ENCODE peak calls at places on chromosomes 16 and 17, in four cellular contexts. One of them, this sample, is unnamed.

GRCh38 chr17:44318077-44318892 is 6.3 kb downstream of the SLC25A39 start:
- DNase-seq in activated T-helper 1 cell treated with Interleukin-2 at 50 U/mL for 16 hours: no peak
- DNase-seq in stimulated activated CD4-positive, alpha-beta T cell treated with anti-CD3 and anti-CD28 coated beads, TNF-alpha, amount 100 ng/mL, for 48 hours: no peak
- DNase-seq in naive thymus-derived CD8-positive, alpha-beta T cell: no peak
- DNase-seq in this sample: no peak

GRCh38 chr17:74527081-74527480 is 4.2 kb downstream of the CD300LB start:
- DNase-seq in activated T-helper 1 cell treated with Interleukin-2 at 50 U/mL for 16 hours: no peak
- DNase-seq in stimulated activated CD4-positive, alpha-beta T cell treated with anti-CD3 and anti-CD28 coated beads, TNF-alpha, amount 100 ng/mL, for 48 hours: no peak
- DNase-seq in naive thymus-derived CD8-positive, alpha-beta T cell: no peak
- DNase-seq in this sample: no peak

GRCh38 chr17:59752446-59752845 is 45.0 kb downstream of the VMP1 start:
- DNase-seq in activated T-helper 1 cell treated with Interleukin-2 at 50 U/mL for 16 hours: no peak
- DNase-seq in stimulated activated CD4-positive, alpha-beta T cell treated with anti-CD3 and anti-CD28 coated beads, TNF-alpha, amount 100 ng/mL, for 48 hours: no peak
- DNase-seq in naive thymus-derived CD8-positive, alpha-beta T cell: no peak
- DNase-seq in this sample: no peak

GRCh38 chr16:11964761-11965539 is at the start of gene TNFRSF17:
- DNase-seq in activated T-helper 1 cell treated with Interleukin-2 at 50 U/mL for 16 hours: no peak
- DNase-seq in stimulated activated CD4-positive, alpha-beta T cell treated with anti-CD3 and anti-CD28 coated beads, TNF-alpha, amount 100 ng/mL, for 48 hours: no peak
- DNase-seq in naive thymus-derived CD8-positive, alpha-beta T cell: no peak
- DNase-seq in this sample: no peak

GRCh38 chr17:8900207-8900606 is 32.7 kb upstream of the PIK3R6 start:
- DNase-seq in activated T-helper 1 cell treated with Interleukin-2 at 50 U/mL for 16 hours: no peak
- DNase-seq in stimulated activated CD4-positive, alpha-beta T cell treated with anti-CD3 and anti-CD28 coated beads, TNF-alpha, amount 100 ng/mL, for 48 hours: no peak
- DNase-seq in naive thymus-derived CD8-positive, alpha-beta T cell: no peak
- DNase-seq in this sample: no peak

GRCh38 chr16:31216552-31217530 is at the start of gene PYDC1:
- DNase-seq in activated T-helper 1 cell treated with Interleukin-2 at 50 U/mL for 16 hours: no peak
- DNase-seq in stimulated activated CD4-positive, alpha-beta T cell treated with anti-CD3 and anti-CD28 coated beads, TNF-alpha, amount 100 ng/mL, for 48 hours: no peak
- DNase-seq in naive thymus-derived CD8-positive, alpha-beta T cell: no peak
- DNase-seq in this sample: no peak

GRCh38 chr16:58638148-58639036 is 8.8 kb upstream of the CNOT1 start:
- DNase-seq in activated T-helper 1 cell treated with Interleukin-2 at 50 U/mL for 16 hours: no peak
- DNase-seq in stimulated activated CD4-positive, alpha-beta T cell treated with anti-CD3 and anti-CD28 coated beads, TNF-alpha, amount 100 ng/mL, for 48 hours: no peak
- DNase-seq in naive thymus-derived CD8-positive, alpha-beta T cell: no peak
- DNase-seq in this sample: peak

GRCh38 chr17:52027620-52028019 is 130.9 kb downstream of the CA10 start:
- DNase-seq in activated T-helper 1 cell treated with Interleukin-2 at 50 U/mL for 16 hours: no peak
- DNase-seq in stimulated activated CD4-positive, alpha-beta T cell treated with anti-CD3 and anti-CD28 coated beads, TNF-alpha, amount 100 ng/mL, for 48 hours: no peak
- DNase-seq in naive thymus-derived CD8-positive, alpha-beta T cell: no peak
- DNase-seq in this sample: no peak

GRCh38 chr16:22035094-22035675 is 27.3 kb downstream of the MOSMO start:
- DNase-seq in activated T-helper 1 cell treated with Interleukin-2 at 50 U/mL for 16 hours: no peak
- DNase-seq in stimulated activated CD4-positive, alpha-beta T cell treated with anti-CD3 and anti-CD28 coated beads, TNF-alpha, amount 100 ng/mL, for 48 hours: no peak
- DNase-seq in naive thymus-derived CD8-positive, alpha-beta T cell: no peak
- DNase-seq in this sample: no peak

GRCh38 chr16:57801098-57801855 is 1.0 kb downstream of the KIFC3 start:
- DNase-seq in activated T-helper 1 cell treated with Interleukin-2 at 50 U/mL for 16 hours: no peak
- DNase-seq in stimulated activated CD4-positive, alpha-beta T cell treated with anti-CD3 and anti-CD28 coated beads, TNF-alpha, amount 100 ng/mL, for 48 hours: no peak
- DNase-seq in naive thymus-derived CD8-positive, alpha-beta T cell: no peak
- DNase-seq in this sample: no peak

This sample was measured in iPS DF 6.9.